ENCODE peak calls at places on chromosomes 2 and 18, in six cellular contexts. M, K, Z, E, X and U are unnamed samples.

GRCh38 chr2:46135936-46136335 is 161.3 kb upstream of the EPAS1 start:
- DNase-seq in M (peak), K (no peak), Z (no peak), E (no peak), X (no peak), U (peak)

GRCh38 chr2:149617476-149617875 is 29.9 kb upstream of the MMADHC start:
- DNase-seq in M (no peak), K (peak), Z (no peak), E (no peak), X (no peak), U (no peak)

GRCh38 chr2:230758566-230759480 is 46.2 kb downstream of the CAB39 start:
- DNase-seq in M (peak), K (no peak), Z (peak), E (no peak), X (no peak), U (peak)

GRCh38 chr2:190359896-190360376 is 16.5 kb downstream of the INPP1 start:
- DNase-seq in M (peak), K (no peak), Z (peak), E (peak), X (no peak), U (peak)

GRCh38 chr18:58668211-58668610 is 3.1 kb upstream of the MALT1 start:
- DNase-seq in M (no peak), K (no peak), Z (no peak), E (no peak), X (no peak), U (no peak)

GRCh38 chr2:55102056-55102812 is 52.0 kb upstream of the RTN4 start:
- DNase-seq in M (peak), K (no peak), Z (no peak), E (no peak), X (no peak), U (peak)

GRCh38 chr2:109419960-109420370 is 193.8 kb downstream of the SEPTIN10 start:
- DNase-seq in M (peak), K (no peak), Z (peak), E (no peak), X (no peak), U (no peak)

GRCh38 chr2:8985561-8986326 is 17.7 kb downstream of the MBOAT2 start:
- DNase-seq in M (peak), K (no peak), Z (peak), E (no peak), X (no peak), U (peak)

GRCh38 chr2:8368463-8368862 is 313.4 kb upstream of the ID2 start:
- DNase-seq in M (no peak), K (no peak), Z (no peak), E (no peak), X (no peak), U (no peak)

GRCh38 chr18:28175047-28175929 is 1.6 kb downstream of the CDH2 start:
- DNase-seq in M (no peak), K (no peak), Z (peak), E (no peak), X (peak), U (peak)

GRCh38 chr2:177445223-177445622 is 52.6 kb downstream of the AGPS start:
- DNase-seq in M (no peak), K (no peak), Z (no peak), E (no peak), X (no peak), U (no peak)

GRCh38 chr2:68643874-68644485 is 601 bp downstream of the PROKR1 start:
- DNase-seq in M (no peak), K (no peak), Z (no peak), E (no peak), X (no peak), U (no peak)

GRCh38 chr2:159882069-159882468 is 84.1 kb upstream of the CD302 start:
- DNase-seq in M (no peak), K (no peak), Z (no peak), E (no peak), X (no peak), U (no peak)

GRCh38 chr18:9612215-9612830 is 2.0 kb downstream of the PPP4R1 start:
- DNase-seq in M (peak), K (peak), Z (peak), E (peak), X (no peak), U (peak)

GRCh38 chr2:183284606-183285005 is 160.4 kb downstream of the NUP35 start:
- DNase-seq in M (peak), K (no peak), Z (peak), E (no peak), X (no peak), U (no peak)

GRCh38 chr2:157492189-157492773 is 48.4 kb upstream of the CYTIP start:
- DNase-seq in M (peak), K (peak), Z (peak), E (peak), X (peak), U (peak)

GRCh38 chr2:222299926-222300724 is 1.3 kb upstream of the PAX3 start:
- DNase-seq in M (no peak), K (no peak), Z (no peak), E (no peak), X (no peak), U (no peak)

GRCh38 chr2:176650101-176650500 is 380.9 kb downstream of the MTX2 start:
- DNase-seq in M (no peak), K (no peak), Z (no peak), E (no peak), X (no peak), U (no peak)

GRCh38 chr2:206423147-206423546 is 20.2 kb upstream of the ADAM23 start:
- DNase-seq in M (peak), K (no peak), Z (peak), E (no peak), X (no peak), U (no peak)

GRCh38 chr2:20141056-20141762 is 83.7 kb downstream of the SDC1 start:
- DNase-seq in M (peak), K (peak), Z (peak), E (no peak), X (no peak), U (peak)

GRCh38 chr18:58682429-58683069 is 11.3 kb downstream of the MALT1 start:
- DNase-seq in M (peak), K (no peak), Z (peak), E (no peak), X (no peak), U (peak)

GRCh38 chr18:50797147-50797546 is 22.7 kb downstream of the MRO start:
- DNase-seq in M (no peak), K (no peak), Z (no peak), E (no peak), X (no peak), U (no peak)

GRCh38 chr2:24175631-24176030 is 778 bp downstream of the FAM228A start:
- DNase-seq in M (no peak), K (no peak), Z (no peak), E (no peak), X (no peak), U (no peak)

GRCh38 chr2:230244211-230244610 is 18.7 kb downstream of the SP140 start:
- DNase-seq in M (no peak), K (no peak), Z (no peak), E (no peak), X (no peak), U (no peak)

GRCh38 chr2:48120759-48121242 is 214.5 kb upstream of the FBXO11 start:
- DNase-seq in M (peak), K (no peak), Z (no peak), E (no peak), X (no peak), U (no peak)

GRCh38 chr2:156753766-156754165 is 317.6 kb downstream of the GPD2 start:
- DNase-seq in M (peak), K (no peak), Z (no peak), E (no peak), X (no peak), U (no peak)

GRCh38 chr2:1790473-1790872 is 46.2 kb upstream of the PXDN start:
- DNase-seq in M (no peak), K (no peak), Z (no peak), E (no peak), X (no peak), U (no peak)

GRCh38 chr18:10863026-10863425 is 286.3 kb downstream of the PIEZO2 start:
- DNase-seq in M (peak), K (no peak), Z (no peak), E (no peak), X (no peak), U (peak)

GRCh38 chr2:206193643-206194382 is 34.1 kb downstream of the EEF1B2 start:
- DNase-seq in M (no peak), K (no peak), Z (no peak), E (no peak), X (no peak), U (no peak)